ENCODE peak calls at places on chromosomes 6 and 20, in eight cellular contexts. Y, O, P, N, M, W, A and J are unnamed samples.
A peak's percentile ranks its signal among the peaks of the same experiment; 100 is the strongest.

GRCh38 chr20:35409542-35409941 is 2.2 kb downstream of the UQCC1 start:
- DNase-seq in P (no peak), Y (no peak), W (no peak), M (no peak), N (no peak), O (no peak), A (no peak), J (no peak)

GRCh38 chr20:53547664-53548239 is 45.9 kb downstream of the ZNF217 start:
- DNase-seq in O (peak; percentile 55), N (peak; percentile 51), W (no peak), P (peak; percentile 63), Y (no peak), M (peak; percentile 60), A (peak; percentile 14), J (peak; percentile 56)

GRCh38 chr6:137496392-137496767 is 2.2 kb upstream of the OLIG3 start:
- DNase-seq in M (no peak), Y (no peak), W (no peak), P (no peak), N (no peak), O (no peak), A (no peak), J (no peak)

GRCh38 chr6:89479902-89480301 is 47.0 kb downstream of the ANKRD6 start:
- DNase-seq in O (no peak), Y (no peak), A (no peak), P (no peak), M (no peak), N (no peak), W (no peak), J (no peak)

GRCh38 chr6:1558388-1558787 is 51.3 kb upstream of the FOXC1 start:
- DNase-seq in O (peak; percentile 25), P (no peak), A (no peak), W (no peak), M (no peak), Y (no peak), N (no peak), J (no peak)

GRCh38 chr6:53581161-53581560 is 36.3 kb upstream of the GCLC start:
- DNase-seq in M (no peak), A (no peak), N (no peak), W (no peak), O (peak; percentile 52), P (peak; percentile 87), Y (no peak), J (no peak)

GRCh38 chr6:115680621-115681020 is 380.1 kb downstream of the FRK start:
- DNase-seq in O (no peak), N (no peak), P (no peak), W (no peak), A (no peak), Y (no peak), M (no peak), J (no peak)

GRCh38 chr20:44471481-44471882 is 4.2 kb upstream of the TTPAL start:
- DNase-seq in W (no peak), N (no peak), O (peak; percentile 40), Y (no peak), M (peak; percentile 29), A (no peak), P (no peak), J (no peak)

GRCh38 chr20:50475879-50476292 is 34.3 kb upstream of the PTPN1 start:
- DNase-seq in W (no peak), A (no peak), Y (peak; percentile 66), N (no peak), M (no peak), O (peak; percentile 65), P (peak; percentile 45), J (no peak)

GRCh38 chr6:26328265-26328844 is 36.6 kb upstream of the BTN3A2 start:
- DNase-seq in N (no peak), W (no peak), A (peak; percentile 28), O (peak; percentile 47), P (no peak), M (no peak), Y (no peak), J (no peak)

GRCh38 chr6:13563009-13563408 is 11.4 kb upstream of the SIRT5 start:
- DNase-seq in N (no peak), Y (no peak), P (no peak), W (no peak), M (no peak), A (no peak), O (no peak), J (no peak)

GRCh38 chr20:11166716-11167115 is 492.9 kb upstream of the JAG1 start:
- DNase-seq in P (no peak), M (no peak), O (no peak), W (no peak), N (no peak), A (no peak), Y (no peak), J (no peak)

GRCh38 chr6:128600397-128600951 is 80.1 kb upstream of the PTPRK start:
- DNase-seq in N (no peak), P (peak; percentile 63), A (peak; percentile 28), Y (no peak), W (peak; percentile 66), M (no peak), O (peak; percentile 95), J (no peak)

GRCh38 chr6:106796754-106797153 is 167.4 kb downstream of the QRSL1 start:
- DNase-seq in Y (no peak), P (no peak), N (no peak), A (no peak), O (no peak), W (no peak), M (no peak), J (no peak)

GRCh38 chr6:44621846-44622245 is 234.3 kb downstream of the CDC5L start:
- DNase-seq in A (no peak), M (no peak), Y (no peak), N (no peak), O (no peak), P (peak; percentile 7), W (no peak), J (no peak)

GRCh38 chr6:422423-423061 is 31.0 kb downstream of the IRF4 start:
- DNase-seq in O (peak; percentile 77), Y (no peak), M (peak; percentile 71), W (peak; percentile 45), P (peak; percentile 97), N (no peak), A (peak; percentile 72), J (no peak)

GRCh38 chr20:36467076-36467999 is 74.0 kb upstream of the MYL9 start:
- DNase-seq in O (peak; percentile 55), P (no peak), A (peak; percentile 28), Y (peak; percentile 76), W (no peak), N (no peak), M (no peak), J (no peak)

GRCh38 chr6:138690975-138691594 is 82.5 kb upstream of the CCDC28A start:
- DNase-seq in N (no peak), O (no peak), A (no peak), M (no peak), Y (no peak), P (no peak), W (no peak), J (no peak)

GRCh38 chr6:164154588-164154987 is 740.1 kb downstream of the QKI start:
- DNase-seq in P (no peak), N (no peak), A (no peak), O (no peak), W (no peak), Y (no peak), M (no peak), J (no peak)

GRCh38 chr6:53811746-53812145 is 16.9 kb downstream of the LRRC1 start:
- DNase-seq in P (no peak), W (no peak), N (no peak), A (no peak), O (no peak), Y (no peak), M (no peak), J (no peak)

GRCh38 chr20:46293084-46293483 is 15.2 kb downstream of the CDH22 start:
- DNase-seq in O (peak; percentile 33), W (no peak), A (no peak), Y (no peak), P (peak; percentile 58), N (no peak), M (peak; percentile 37), J (no peak)

GRCh38 chr6:41689171-41690008 is 46.0 kb downstream of the TFEB start:
- DNase-seq in Y (no peak), W (no peak), O (peak; percentile 54), P (no peak), N (peak; percentile 56), M (no peak), A (no peak), J (no peak)